ENCODE peak calls at places on chromosomes 16 and 17, in four cellular contexts. C is NT2/D1, H is SJSA1, N is body of pancreas. W is an unnamed sample. For H3K27me3, H3K4me1 and H3K36me3, the result is how much of the 10 kb centered on the place peaks cover.

GRCh38 chr16:67664258-67664657 is 2.3 kb downstream of the ENKD1 start:
- DNase-seq in C (no peak), H (no peak), N (peak), W (no peak)

GRCh38 chr17:50538549-50539410 is 6.2 kb downstream of the EPN3 start:
- DNase-seq in C (no peak), H (no peak), N (no peak), W (no peak)

GRCh38 chr17:27384261-27384701 is 72.0 kb upstream of the KSR1 start:
- DNase-seq in C (no peak), H (peak), N (peak), W (peak)

GRCh38 chr16:80828495-80828894 is 24.1 kb upstream of the CDYL2 start:
- DNase-seq in C (no peak), H (no peak), N (no peak), W (no peak)

GRCh38 chr16:12589676-12590075 is 214.0 kb downstream of the CPPED1 start:
- DNase-seq in C (no peak), H (no peak), N (no peak), W (no peak)

GRCh38 chr17:69908599-69909368 is 166.2 kb upstream of the KCNJ16 start:
- DNase-seq in C (no peak), H (no peak), N (no peak), W (no peak)

GRCh38 chr17:43003542-43004172 is 2.9 kb upstream of the IFI35 start:
- DNase-seq in C (no peak), H (no peak), N (peak), W (no peak)

GRCh38 chr17:33637534-33637933 is 344.4 kb upstream of the ASIC2 start:
- DNase-seq in C (no peak), H (no peak), N (no peak), W (no peak)

GRCh38 chr17:82871056-82871775 is 31.4 kb upstream of the ZNF750 start:
- DNase-seq in C (no peak), H (no peak), N (no peak), W (no peak)

GRCh38 chr16:2212362-2213324 is 2.0 kb upstream of the BRICD5 start:
- DNase-seq in C (no peak), H (no peak), N (peak), W (no peak)

GRCh38 chr17:10210151-10210574 is 11.8 kb upstream of the GAS7 start:
- DNase-seq in C (no peak), H (peak), N (peak), W (no peak)

GRCh38 chr17:43601280-43602050 is 55.3 kb upstream of the ETV4 start:
- DNase-seq in C (no peak), H (no peak), N (peak), W (peak)

GRCh38 chr17:8894673-8895578 is 27.5 kb upstream of the PIK3R6 start:
- DNase-seq in C (peak), H (peak), N (peak), W (peak)

GRCh38 chr17:36500745-36501225 is 14.3 kb downstream of the ZNHIT3 start:
- DNase-seq in C (no peak), H (no peak), N (no peak), W (no peak)

GRCh38 chr17:36496018-36496789 is 9.7 kb downstream of the ZNHIT3 start:
- DNase-seq in C (no peak), H (no peak), N (no peak), W (no peak)

GRCh38 chr17:36495076-36495578 is 8.6 kb downstream of the ZNHIT3 start:
- DNase-seq in C (no peak), H (no peak), N (no peak), W (no peak)

GRCh38 chr17:36498560-36499300 is 12.2 kb downstream of the ZNHIT3 start:
- DNase-seq in C (no peak), H (no peak), N (no peak), W (no peak)

GRCh38 chr17:36498155-36498554 is 11.7 kb downstream of the ZNHIT3 start:
- DNase-seq in C (no peak), H (no peak), N (no peak), W (no peak)
- H3K27me3 ChIP-seq in C (under half), H (under half), N (under half), W (under half)

GRCh38 chr16:30340621-30341020 is 14.5 kb downstream of the CD2BP2 start:
- DNase-seq in C (no peak), H (no peak), N (no peak), W (no peak)
- H3K4me1 ChIP-seq in C (under half), H (under half), N (under half), W (under half)

GRCh38 chr17:80346498-80347275 is 68.3 kb upstream of the ENDOV start:
- DNase-seq in C (no peak), H (no peak), N (no peak), W (no peak)
- H3K36me3 ChIP-seq in C (half or more), H (half or more), N (half or more), W (under half)

GRCh38 chr17:30823425-30823824 is 1.1 kb downstream of the CRLF3 start:
- DNase-seq in C (no peak), H (no peak), N (no peak), W (no peak)

GRCh38 chr17:30827082-30827481 is 2.6 kb upstream of the CRLF3 start:
- DNase-seq in C (no peak), H (no peak), N (no peak), W (no peak)

GRCh38 chr17:30824002-30824355 is 513 bp downstream of the CRLF3 start:
- DNase-seq in C (no peak), H (peak), N (peak), W (peak)

GRCh38 chr17:30821751-30822723 is 2.5 kb downstream of the CRLF3 start:
- DNase-seq in C (no peak), H (no peak), N (no peak), W (no peak)

DNA sequence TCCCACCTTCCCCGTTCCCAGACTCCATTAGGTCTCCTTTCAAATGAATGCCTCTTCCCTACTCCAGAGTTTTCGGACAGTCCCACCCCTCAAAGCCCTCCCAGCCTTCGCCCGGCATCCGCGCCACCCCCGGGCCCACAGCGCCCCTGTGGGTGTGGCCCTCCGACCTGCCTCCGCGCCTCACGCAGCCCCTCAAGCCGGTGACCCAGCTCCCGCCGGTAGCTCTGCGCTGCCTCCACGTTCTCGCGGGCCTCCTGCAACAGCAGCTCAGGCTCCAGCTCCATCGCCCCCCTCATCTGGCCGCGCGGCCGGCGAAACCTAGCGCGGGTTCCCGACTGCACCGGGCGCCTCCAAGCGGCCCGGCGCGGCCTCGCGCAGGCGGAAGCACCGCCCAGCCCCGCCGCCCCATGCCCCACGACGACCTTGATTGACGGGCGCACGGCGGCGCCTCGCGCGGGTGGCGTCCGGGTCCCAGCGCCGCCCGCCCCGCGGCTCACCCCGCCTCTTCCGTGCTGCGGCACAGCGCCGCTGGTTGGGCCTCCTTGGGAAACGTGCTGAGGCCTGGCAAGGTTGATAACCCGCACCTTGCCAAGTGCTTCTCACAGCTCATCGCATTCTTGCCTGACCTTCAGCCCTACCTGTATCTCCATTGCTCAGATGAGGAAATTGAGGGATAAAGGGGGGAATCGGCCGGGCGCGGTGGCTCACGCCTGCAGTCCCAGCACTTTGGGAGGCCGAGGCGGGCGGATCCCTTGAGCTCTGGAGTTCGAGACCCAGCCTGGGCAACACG is at the start of gene CRLF3:
- DNase-seq in C (peak), H (peak), N (peak), W (peak)
- H3K27me3 ChIP-seq in C (under half), H (under half), N (under half), W (under half)

GRCh38 chr16:58476791-58477190 is 23.2 kb upstream of the NDRG4 start:
- DNase-seq in C (no peak), H (no peak), N (no peak), W (no peak)

GRCh38 chr16:58472266-58472665 is 27.7 kb upstream of the NDRG4 start:
- DNase-seq in C (no peak), H (no peak), N (no peak), W (no peak)

GRCh38 chr16:58472827-58473226 is 27.1 kb upstream of the NDRG4 start:
- DNase-seq in C (no peak), H (no peak), N (no peak), W (no peak)

GRCh38 chr16:58475220-58475619 is 24.7 kb upstream of the NDRG4 start:
- DNase-seq in C (no peak), H (no peak), N (no peak), W (no peak)

GRCh38 chr16:58474296-58474695 is 25.6 kb upstream of the NDRG4 start:
- DNase-seq in C (no peak), H (no peak), N (no peak), W (no peak)
- H3K4me1 ChIP-seq in C (under half), H (under half), N (under half), W (under half)

GRCh38 chr17:61594294-61594825 is 3.3 kb upstream of the NACA2 start:
- DNase-seq in C (no peak), H (no peak), N (no peak), W (no peak)
- H3K36me3 ChIP-seq in C (under half), H (under half), N (under half), W (under half)

GRCh38 chr16:79301036-79301435 is 299.5 kb downstream of the MAF start:
- DNase-seq in C (no peak), H (no peak), N (no peak), W (no peak)
- H3K27me3 ChIP-seq in C (under half), H (under half), N (under half), W (under half)

GRCh38 chr16:79270011-79270410 is 330.5 kb downstream of the MAF start:
- DNase-seq in C (no peak), H (no peak), N (no peak), W (no peak)
- H3K4me1 ChIP-seq in C (under half), H (under half), N (under half), W (under half)

GRCh38 chr16:84876873-84877606 is 57.3 kb downstream of the CRISPLD2 start:
- DNase-seq in C (no peak), H (no peak), N (no peak), W (no peak)

GRCh38 chr16:84874553-84874952 is 54.8 kb downstream of the CRISPLD2 start:
- DNase-seq in C (no peak), H (no peak), N (no peak), W (no peak)

GRCh38 chr16:84875846-84876245 is 56.1 kb downstream of the CRISPLD2 start:
- DNase-seq in C (no peak), H (no peak), N (no peak), W (no peak)

GRCh38 chr16:84874983-84875382 is 55.2 kb downstream of the CRISPLD2 start:
- DNase-seq in C (no peak), H (no peak), N (no peak), W (no peak)

DNA sequence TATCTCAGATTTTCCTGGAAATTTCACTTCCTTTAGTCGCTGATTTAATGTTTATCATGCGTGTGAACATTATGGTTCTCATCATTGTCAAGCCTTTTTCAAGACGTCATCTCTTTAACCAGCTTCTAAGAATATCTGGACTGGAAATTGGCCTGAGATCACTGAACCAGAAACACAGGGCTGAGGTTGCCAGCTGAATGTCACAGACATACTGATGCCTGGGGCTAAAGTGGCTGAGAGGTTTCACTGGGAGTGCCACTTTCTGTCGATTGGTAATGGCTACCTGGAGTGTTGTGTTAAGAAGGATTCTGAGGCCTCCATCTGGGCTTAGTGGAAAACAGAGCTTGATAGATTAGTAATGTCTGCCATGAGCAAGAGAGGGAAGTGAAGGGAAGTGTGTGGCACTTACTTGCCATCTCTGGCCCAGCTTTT is 54.2 kb downstream of the CRISPLD2 start:
- DNase-seq in C (no peak), H (no peak), N (no peak), W (no peak)
- H3K36me3 ChIP-seq in C (under half), H (under half), N (under half), W (under half)

GRCh38 chr16:10027553-10027952 is 154.7 kb downstream of the GRIN2A start:
- DNase-seq in C (no peak), H (no peak), N (no peak), W (no peak)

GRCh38 chr16:10026593-10026992 is 155.6 kb downstream of the GRIN2A start:
- DNase-seq in C (no peak), H (no peak), N (no peak), W (no peak)

GRCh38 chr16:10031473-10031872 is 150.8 kb downstream of the GRIN2A start:
- DNase-seq in C (no peak), H (no peak), N (no peak), W (no peak)

GRCh38 chr16:10031955-10032354 is 150.3 kb downstream of the GRIN2A start:
- DNase-seq in C (no peak), H (no peak), N (no peak), W (no peak)

DNA sequence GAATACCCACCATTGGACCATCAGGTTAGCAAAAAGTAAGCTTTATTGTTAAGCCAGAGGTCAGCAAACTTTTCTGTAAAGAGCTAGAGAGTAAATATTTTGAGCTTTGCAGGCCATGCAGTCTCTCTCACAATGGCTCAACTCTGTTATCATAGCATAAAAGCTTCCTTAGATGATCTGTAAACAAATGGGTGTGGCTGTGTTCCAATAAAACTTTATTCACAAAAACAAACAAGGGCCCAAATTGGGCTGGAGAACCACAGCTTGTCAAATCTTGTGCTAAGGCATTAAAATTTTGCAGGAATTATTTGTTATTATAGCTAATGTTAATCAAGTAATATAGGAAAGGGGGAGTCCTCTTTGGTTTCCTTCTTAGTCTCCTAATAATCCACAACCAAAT is 153.6 kb downstream of the GRIN2A start:
- DNase-seq in C (no peak), H (no peak), N (no peak), W (no peak)
- H3K27me3 ChIP-seq in C (under half), H (under half), N (under half), W (under half)

W was measured in SJCRH30.